ENCODE peak calls at places on chromosomes 7 and 10, in eight cellular contexts. D, M, K, A, N, S, B and G are unnamed samples.

GRCh38 chr7:93981480-93981874 is 22.7 kb downstream of the BET1 start:
- DNase-seq in B (no peak), K (no peak), D (no peak), N (no peak), M (no peak), S (no peak), A (no peak), G (no peak)

GRCh38 chr10:52883996-52884871 is 111.7 kb upstream of the MBL2 start:
- DNase-seq in B (peak; percentile 25), D (peak; percentile 17), N (no peak), K (no peak), M (peak; percentile 47), S (peak; percentile 23), A (peak; percentile 56), G (peak; percentile 31)

GRCh38 chr10:12710594-12711343 is 290.7 kb downstream of the CCDC3 start:
- DNase-seq in K (no peak), D (peak; percentile 37), B (peak; percentile 85), A (peak; percentile 83), S (peak; percentile 76), M (peak; percentile 77), N (peak; percentile 69), G (peak; percentile 89)

GRCh38 chr7:31950101-31950755 is 120.0 kb downstream of the PDE1C start:
- DNase-seq in M (no peak), K (no peak), S (no peak), B (no peak), A (no peak), N (no peak), D (no peak), G (no peak)

GRCh38 chr10:74114041-74114448 is 36.6 kb downstream of the AP3M1 start:
- DNase-seq in D (no peak), S (no peak), K (no peak), M (no peak), A (peak; percentile 75), N (no peak), B (no peak), G (no peak)

GRCh38 chr7:114653391-114654088 is 238.9 kb downstream of the FOXP2 start:
- DNase-seq in S (no peak), N (no peak), D (no peak), M (no peak), A (no peak), K (no peak), B (no peak), G (no peak)

GRCh38 chr7:23431596-23432284 is 38.6 kb downstream of the IGF2BP3 start:
- DNase-seq in B (no peak), N (no peak), A (no peak), D (no peak), K (no peak), S (no peak), M (no peak), G (no peak)

GRCh38 chr10:118873080-118873737 is 118.4 kb upstream of the CACUL1 start:
- DNase-seq in B (no peak), M (no peak), D (no peak), S (no peak), A (no peak), K (no peak), N (no peak), G (no peak)

GRCh38 chr10:124573726-124574455 is 112.3 kb downstream of the LHPP start:
- DNase-seq in K (no peak), N (no peak), S (no peak), M (no peak), D (no peak), B (no peak), A (no peak), G (no peak)

GRCh38 chr10:16184911-16185310 is 251.9 kb upstream of the PTER start:
- DNase-seq in S (no peak), B (no peak), M (no peak), D (no peak), K (no peak), N (no peak), A (no peak), G (no peak)

GRCh38 chr10:124524991-124525653 is 63.5 kb downstream of the LHPP start:
- DNase-seq in K (no peak), M (peak; percentile 25), D (no peak), S (no peak), N (peak; percentile 71), B (no peak), A (peak; percentile 77), G (peak; percentile 87)

GRCh38 chr10:373516-374309 is 238.5 kb downstream of the ZMYND11 start:
- DNase-seq in N (no peak), B (no peak), S (no peak), D (no peak), K (no peak), A (no peak), M (no peak), G (no peak)

DNA sequence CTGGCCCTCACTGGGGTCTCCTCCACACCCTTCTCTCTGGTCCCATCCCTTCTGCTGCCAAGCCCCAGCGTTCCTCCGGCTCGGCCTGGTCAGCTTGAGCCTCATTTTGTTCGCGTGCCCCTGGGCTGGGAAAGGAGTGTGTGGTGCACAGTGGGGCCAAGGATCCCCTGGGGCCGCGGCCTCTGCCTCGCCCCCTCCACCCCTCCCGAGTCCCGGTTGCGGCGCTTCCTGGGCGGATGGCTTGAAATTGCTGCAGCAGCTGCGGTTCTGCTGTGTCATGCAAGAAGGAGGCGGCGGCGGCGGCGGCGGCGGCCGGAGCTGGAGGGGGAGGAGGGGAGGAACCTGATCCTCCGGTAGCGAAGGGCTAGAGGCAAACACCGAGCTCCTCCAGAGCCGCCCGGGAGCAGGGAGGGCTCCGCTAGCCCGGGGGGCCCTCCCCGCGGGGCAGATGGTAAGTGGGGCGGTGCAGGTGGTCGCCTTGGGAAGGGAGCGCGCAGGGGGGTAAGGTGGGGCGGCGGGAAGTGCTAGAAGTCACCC is 217.9 kb upstream of the MKLN1 start:
- DNase-seq in M (peak; percentile 82), N (peak; percentile 86), D (peak; percentile 67), A (peak; percentile 75), B (peak; percentile 75), K (no peak), S (no peak), G (peak; percentile 85)
- TF ChIP-seq POLR2A in M (peak; percentile 62), N (peak; percentile 73), D (no peak), A (no peak), B (peak; percentile 31), K (peak; percentile 12), S (no peak), G (peak; percentile 84)

DNA sequence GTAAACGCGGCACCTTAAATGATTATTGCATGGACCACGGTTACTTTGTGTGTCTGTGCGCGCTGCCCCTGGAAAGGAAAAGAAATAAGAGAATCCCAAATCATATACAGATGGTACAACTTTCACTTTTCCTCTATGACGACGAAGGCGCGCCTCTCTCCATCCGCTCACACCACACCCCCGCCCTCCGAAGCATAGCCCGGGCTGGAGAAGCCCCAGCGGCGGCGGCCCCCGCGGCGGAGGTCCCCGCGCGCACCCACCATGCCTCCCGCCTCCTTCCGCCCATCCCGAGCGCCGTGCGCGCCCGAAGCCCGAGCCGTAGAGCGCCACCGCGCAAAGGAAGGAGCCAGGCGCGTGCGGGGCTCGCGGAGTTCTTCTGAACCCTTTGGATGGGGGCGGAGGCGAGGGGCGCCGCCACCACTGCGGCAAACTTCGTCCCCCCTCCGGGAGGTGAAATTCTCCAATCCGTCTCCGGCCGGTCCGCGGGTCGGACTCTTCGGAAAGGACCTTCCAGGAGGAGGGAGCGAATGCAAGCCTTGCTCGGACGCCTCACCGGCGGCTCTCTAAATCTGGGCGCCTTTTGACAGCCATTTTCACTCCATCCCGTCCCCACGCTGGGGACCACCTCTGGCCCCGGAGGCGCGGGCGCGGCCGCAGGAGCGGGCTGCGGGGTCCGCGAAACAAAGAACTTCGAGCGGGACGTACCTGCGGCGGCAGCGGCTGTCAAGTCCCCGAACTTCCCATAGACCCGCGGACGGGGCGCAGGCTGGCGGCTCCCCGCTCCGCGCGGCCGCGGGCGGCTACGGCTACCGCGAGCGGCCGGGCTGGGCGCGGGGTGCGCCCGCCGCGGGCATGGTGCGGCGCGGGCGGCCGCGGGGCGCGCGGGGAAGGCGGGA is 495 bp downstream of the GLI3 start:
- DNase-seq in A (peak; percentile 66), N (peak; percentile 62), B (peak; percentile 77), S (no peak), D (peak; percentile 79), M (peak; percentile 26), K (no peak), G (peak; percentile 61)
- TF ChIP-seq POLR2A in A (no peak), N (no peak), B (peak; percentile 59), S (no peak), D (peak; percentile 23), M (peak; percentile 11), K (peak; percentile 24), G (peak; percentile 47)

GRCh38 chr7:143387156-143387975 is 6.2 kb downstream of the ZYX start:
- DNase-seq in N (no peak), B (no peak), S (no peak), K (no peak), A (no peak), M (no peak), D (no peak), G (no peak)
- TF ChIP-seq POLR2A in N (no peak), B (no peak), S (no peak), K (no peak), A (no peak), M (no peak), D (no peak), G (no peak)

DNA sequence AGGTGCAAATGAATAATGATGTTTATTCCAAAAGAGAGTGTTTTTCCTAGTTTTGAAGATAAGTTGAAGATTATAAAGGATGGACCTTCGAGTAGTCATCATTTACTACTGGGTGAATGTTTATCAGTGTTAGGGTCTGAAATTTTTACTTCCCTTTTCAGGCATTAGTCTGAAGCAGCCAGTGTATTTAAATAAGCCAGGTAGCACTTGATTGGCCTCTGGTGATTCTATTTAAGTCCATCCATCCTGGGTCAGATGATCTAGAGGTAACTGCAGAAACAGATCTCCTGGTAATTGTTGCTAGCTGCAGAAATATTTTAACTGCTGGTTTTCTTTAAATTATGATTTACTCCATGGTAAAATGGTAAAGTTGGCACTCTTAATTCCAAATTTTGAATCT is 34.1 kb upstream of the AGR2 start:
- DNase-seq in M (no peak), S (no peak), N (no peak), B (no peak), A (no peak), D (no peak), K (no peak), G (no peak)
- TF ChIP-seq POLR2A in M (no peak), S (no peak), N (no peak), B (no peak), A (no peak), D (no peak), K (no peak), G (no peak)